ENCODE peak calls at places on chromosomes 7 and 10, in nine cellular contexts. A is HFFc6; L is body of pancreas; F is renal cortical epithelial cell; X is mucosa of gallbladder; J is ELR; M is activated T-cell treated with anti-CD3 and anti-CD28 coated beads, Interleukin-2, amount 50 U/mL, for 24 hours; P is epithelial cell of esophagus; C is Peyer's patch. Z is an unnamed sample.

GRCh38 chr10:132517951-132518521 is 19.6 kb upstream of the INPP5A start:
- DNase-seq in A (no peak), F (no peak), C (no peak), X (no peak), M (peak), P (no peak), J (no peak), L (no peak), Z (no peak)

GRCh38 chr7:22786290-22786932 is 36.2 kb downstream of the TOMM7 start:
- DNase-seq in J (no peak), M (no peak), L (no peak), X (no peak), C (no peak), F (peak), A (no peak), P (no peak), Z (no peak)

GRCh38 chr7:150402671-150403321 is 23.7 kb downstream of the ZNF775 start:
- DNase-seq in A (no peak), L (peak), P (no peak), C (peak), J (no peak), M (no peak), X (peak), F (no peak), Z (no peak)

GRCh38 chr10:52769966-52770365 is 2.6 kb downstream of the MBL2 start:
- DNase-seq in M (no peak), F (peak), P (no peak), X (no peak), L (no peak), J (no peak), A (no peak), C (no peak), Z (no peak)

GRCh38 chr7:131898418-131898817 is 342.0 kb upstream of the PODXL start:
- DNase-seq in J (no peak), L (no peak), M (no peak), C (no peak), P (no peak), A (no peak), X (no peak), F (peak), Z (no peak)

GRCh38 chr10:69421611-69422308 is 5.0 kb upstream of the TACR2 start:
- DNase-seq in F (no peak), L (no peak), P (peak), C (no peak), J (no peak), A (no peak), M (no peak), X (peak), Z (no peak)

GRCh38 chr7:71521506-71521905 is 389.6 kb downstream of the GALNT17 start:
- DNase-seq in L (no peak), X (peak), M (no peak), P (no peak), F (no peak), C (no peak), A (no peak), J (no peak), Z (no peak)

GRCh38 chr10:26952094-26952493 is 91.3 kb upstream of the ABI1 start:
- DNase-seq in M (no peak), X (no peak), J (no peak), F (no peak), C (no peak), A (no peak), P (no peak), L (no peak), Z (no peak)

GRCh38 chr10:132282667-132283603 is 24.8 kb downstream of the STK32C start:
- DNase-seq in C (no peak), A (no peak), M (no peak), X (no peak), P (no peak), J (no peak), F (no peak), L (no peak), Z (no peak)

GRCh38 chr7:158957921-158958471 is 101.6 kb downstream of the DYNC2I1 start:
- DNase-seq in C (peak), X (no peak), M (peak), A (no peak), F (no peak), J (no peak), P (peak), L (peak), Z (no peak)

GRCh38 chr10:636016-636730 is 53.3 kb downstream of the DIP2C start:
- DNase-seq in P (no peak), C (no peak), M (no peak), F (no peak), L (no peak), J (no peak), X (no peak), A (no peak), Z (no peak)

GRCh38 chr7:101817031-101817929 is at the start of gene CUX1:
- DNase-seq in M (peak), A (no peak), J (peak), L (peak), F (no peak), C (peak), X (no peak), P (peak), Z (no peak)

GRCh38 chr10:63553473-63553872 is 32.3 kb downstream of the REEP3 start:
- DNase-seq in X (no peak), J (peak), M (no peak), L (no peak), A (peak), P (peak), F (no peak), C (no peak), Z (no peak)

GRCh38 chr7:155214328-155214986 is 83.2 kb upstream of the INSIG1 start:
- DNase-seq in J (no peak), X (peak), C (peak), M (no peak), L (peak), P (peak), A (no peak), F (no peak), Z (no peak)

GRCh38 chr10:129108378-129108777 is 358.7 kb upstream of the MGMT start:
- DNase-seq in M (no peak), P (no peak), A (no peak), X (no peak), L (no peak), F (no peak), J (no peak), C (no peak), Z (no peak)

GRCh38 chr7:55484241-55484640 is 88.1 kb downstream of the VOPP1 start:
- DNase-seq in M (peak), A (no peak), P (no peak), C (no peak), L (no peak), F (no peak), J (no peak), X (no peak), Z (no peak)

GRCh38 chr10:119120413-119120867 is 16.5 kb downstream of the DENND10 start:
- DNase-seq in M (no peak), C (no peak), F (peak), L (peak), P (no peak), J (peak), X (no peak), A (peak), Z (no peak)

GRCh38 chr7:149027055-149027454 is 1.2 kb downstream of the PDIA4 start:
- DNase-seq in M (no peak), P (no peak), F (peak), L (peak), X (no peak), J (no peak), A (no peak), C (no peak), Z (no peak)

GRCh38 chr7:80078159-80078731 is 56.4 kb upstream of the GNAI1 start:
- DNase-seq in J (peak), A (peak), M (peak), F (peak), P (peak), X (no peak), C (no peak), L (no peak), Z (no peak)

GRCh38 chr10:120098242-120098930 is 205.9 kb downstream of the SEC23IP start:
- DNase-seq in F (peak), P (no peak), C (no peak), X (no peak), L (no peak), A (peak), M (no peak), J (no peak), Z (no peak)

GRCh38 chr10:110918633-110919348 is at the start of gene BBIP1:
- DNase-seq in F (peak), A (peak), L (no peak), P (peak), C (peak), J (peak), X (no peak), M (peak), Z (peak)

GRCh38 chr10:35216303-35216905 is 89.8 kb downstream of the CREM start:
- DNase-seq in L (peak), A (no peak), J (no peak), X (peak), F (peak), P (peak), M (no peak), C (no peak), Z (no peak)

GRCh38 chr10:88838766-88839165 is 12.9 kb downstream of the ANKRD22 start:
- DNase-seq in X (no peak), J (no peak), L (no peak), A (no peak), F (no peak), P (no peak), M (no peak), C (no peak), Z (no peak)

GRCh38 chr10:114042895-114043531 is 653 bp upstream of the ADRB1 start:
- DNase-seq in J (peak), A (no peak), X (no peak), L (peak), M (peak), P (peak), F (no peak), C (peak), Z (no peak)

GRCh38 chr7:64300641-64301405 is 12.9 kb upstream of the ZNF736 start:
- DNase-seq in P (peak), F (peak), M (no peak), X (no peak), J (no peak), L (no peak), A (no peak), C (no peak), Z (no peak)

GRCh38 chr7:1513657-1514095 is 9.5 kb upstream of the INTS1 start:
- DNase-seq in A (no peak), P (no peak), C (no peak), X (no peak), L (no peak), F (no peak), M (no peak), J (no peak), Z (no peak)

GRCh38 chr7:96269246-96269994 is 52.5 kb downstream of the SLC25A13 start:
- DNase-seq in P (no peak), A (no peak), F (no peak), J (no peak), C (no peak), L (no peak), X (no peak), M (no peak), Z (no peak)

GRCh38 chr7:106223156-106223555 is 61.6 kb downstream of the NAMPT start:
- DNase-seq in M (no peak), P (no peak), A (no peak), X (no peak), C (no peak), F (peak), J (no peak), L (no peak), Z (no peak)

GRCh38 chr7:22861576-22861975 is 38.9 kb upstream of the TOMM7 start:
- DNase-seq in A (no peak), F (no peak), C (no peak), M (no peak), L (peak), P (no peak), J (peak), X (no peak), Z (no peak)

GRCh38 chr10:33289776-33290175 is 44.7 kb downstream of the NRP1 start:
- DNase-seq in C (no peak), J (no peak), P (no peak), X (no peak), F (no peak), M (no peak), A (no peak), L (no peak), Z (no peak)

GRCh38 chr10:194281-194680 is 59.0 kb downstream of the ZMYND11 start:
- DNase-seq in C (no peak), J (no peak), A (no peak), F (no peak), P (no peak), X (no peak), M (no peak), L (no peak), Z (no peak)

GRCh38 chr7:2968616-2969397 is 74.9 kb downstream of the CARD11 start:
- DNase-seq in P (no peak), L (no peak), F (no peak), X (no peak), J (no peak), C (no peak), A (no peak), M (peak), Z (no peak)

GRCh38 chr7:150430465-150431085 is 19.9 kb upstream of the GIMAP8 start:
- DNase-seq in L (no peak), C (no peak), P (no peak), M (no peak), X (no peak), A (no peak), F (no peak), J (no peak), Z (no peak)

GRCh38 chr10:14009315-14010082 is 321.2 kb downstream of the FRMD4A start:
- DNase-seq in M (peak), A (peak), F (no peak), P (peak), J (peak), C (no peak), X (no peak), L (no peak), Z (peak)

GRCh38 chr10:93758911-93759410 is 1.2 kb downstream of the LGI1 start:
- DNase-seq in J (no peak), M (no peak), P (no peak), C (no peak), F (no peak), A (no peak), L (no peak), X (no peak), Z (no peak)

GRCh38 chr7:27901028-27901760 is 161.2 kb downstream of the TAX1BP1 start:
- DNase-seq in C (no peak), J (peak), P (peak), F (peak), X (no peak), A (peak), L (no peak), M (no peak), Z (no peak)

GRCh38 chr7:99099499-99100077 is 44.3 kb downstream of the SMURF1 start:
- DNase-seq in F (no peak), A (no peak), X (no peak), P (peak), M (no peak), L (no peak), J (no peak), C (no peak), Z (no peak)